ENCODE peak calls at places on chromosome 7, in four cellular contexts. I, F, B and U are unnamed samples.

GRCh38 chr7:98976396-98977185 is 98.3 kb downstream of the TRRAP start:
- DNase-seq in I (no peak), F (no peak), B (no peak), U (no peak)

GRCh38 chr7:156000601-156001396 is 188.5 kb upstream of the SHH start:
- DNase-seq in I (peak; percentile 13), F (no peak), B (no peak), U (peak; percentile 18)

GRCh38 chr7:135514856-135515255 is 5.0 kb upstream of the CNOT4 start:
- DNase-seq in I (no peak), F (no peak), B (no peak), U (no peak)

GRCh38 chr7:107387573-107388219 is 82.2 kb upstream of the GPR22 start:
- DNase-seq in I (peak; percentile 90), F (peak; percentile 71), B (no peak), U (no peak)

GRCh38 chr7:36473454-36474282 is 84.0 kb downstream of the ANLN start:
- DNase-seq in I (peak; percentile 25), F (no peak), B (peak; percentile 57), U (no peak)

GRCh38 chr7:45990276-45990675 is 69.2 kb upstream of the IGFBP3 start:
- DNase-seq in I (no peak), F (no peak), B (no peak), U (no peak)

GRCh38 chr7:30168800-30169584 is 34.2 kb downstream of the MTURN start:
- DNase-seq in I (peak; percentile 94), F (no peak), B (no peak), U (no peak)

GRCh38 chr7:77935652-77936348 is 137.2 kb downstream of the PHTF2 start:
- DNase-seq in I (no peak), F (no peak), B (no peak), U (no peak)

GRCh38 chr7:88888684-88889083 is 93.1 kb upstream of the TEX47 start:
- DNase-seq in I (no peak), F (no peak), B (no peak), U (no peak)

GRCh38 chr7:42236266-42237161 is 495 bp downstream of the GLI3 start:
- DNase-seq in I (peak; percentile 69), F (peak; percentile 66), B (peak; percentile 53), U (no peak)

GRCh38 chr7:100490483-100491191 is 6.9 kb downstream of the NYAP1 start:
- DNase-seq in I (no peak), F (no peak), B (no peak), U (no peak)

GRCh38 chr7:100492738-100493475 is 9.2 kb downstream of the NYAP1 start:
- DNase-seq in I (no peak), F (no peak), B (no peak), U (no peak)

GRCh38 chr7:100491192-100491578 is 7.5 kb downstream of the NYAP1 start:
- DNase-seq in I (no peak), F (no peak), B (no peak), U (no peak)

GRCh38 chr7:100496509-100496908 is 12.8 kb downstream of the NYAP1 start:
- DNase-seq in I (no peak), F (no peak), B (no peak), U (no peak)

DNA sequence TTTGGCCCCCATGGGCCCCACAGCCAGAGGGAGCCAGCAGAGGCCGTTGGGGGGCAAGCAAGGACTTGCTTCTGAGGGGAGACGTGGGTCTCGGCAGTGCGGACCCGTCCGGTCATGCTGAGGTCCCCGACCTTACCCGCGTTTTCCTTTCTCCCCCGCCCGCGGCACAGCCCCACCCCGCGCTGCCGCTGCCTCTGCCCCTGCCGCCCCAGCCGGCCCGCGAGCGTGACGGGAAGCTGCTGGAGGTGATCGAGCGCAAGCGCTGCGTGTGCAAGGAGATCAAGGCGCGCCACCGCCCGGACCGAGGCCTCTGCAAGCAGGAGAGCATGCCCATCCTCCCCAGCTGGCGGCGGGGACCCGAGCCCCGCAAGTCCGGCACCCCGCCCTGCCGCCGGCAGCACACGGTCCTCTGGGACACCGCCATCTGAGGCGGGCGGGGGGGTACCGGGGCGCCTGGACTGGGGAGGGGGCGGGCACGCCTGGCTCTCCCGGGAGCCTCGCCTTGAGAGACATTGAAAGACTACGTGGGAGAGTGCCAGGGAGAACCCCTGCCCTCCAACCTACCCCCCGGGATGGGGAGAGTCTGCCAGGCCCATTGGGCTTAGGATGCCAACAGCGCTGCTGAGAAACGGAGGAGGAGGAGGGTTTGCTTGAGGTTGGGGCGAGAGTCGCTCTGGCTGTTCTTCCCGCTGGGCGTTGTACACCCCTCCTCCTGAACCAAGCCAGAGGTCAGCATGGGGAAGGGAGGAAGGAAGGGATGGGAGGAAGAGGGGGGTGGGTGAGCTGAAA is 9.9 kb downstream of the NYAP1 start:
- DNase-seq in I (peak; percentile 38), F (no peak), B (no peak), U (peak; percentile 46)
- H3K4me3 ChIP-seq in I (no peak overlapping the region), F (peak overlapping the region; percentile 34), B (peak overlapping the region; percentile 39), U (peak overlapping the region; percentile 41)

DNA sequence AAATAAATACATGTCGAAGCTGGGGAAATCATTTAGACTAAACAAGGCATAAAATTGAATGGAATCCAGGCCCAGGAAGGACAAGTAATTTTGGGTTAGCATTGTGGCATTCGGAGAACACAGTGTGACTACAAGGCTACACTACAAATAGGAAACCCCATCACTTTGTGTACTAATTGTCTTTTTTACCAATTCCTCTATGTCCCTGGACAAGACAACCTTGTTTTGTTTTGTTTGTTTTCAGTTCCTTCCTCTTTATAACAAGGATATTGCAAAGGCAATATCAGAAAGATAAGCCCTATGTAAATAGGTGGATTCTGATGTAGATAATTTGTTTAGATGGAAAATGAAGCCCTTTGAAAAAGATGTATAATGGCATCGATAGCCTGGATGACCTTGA is 215.9 kb upstream of the MKLN1 start:
- DNase-seq in I (no peak), F (no peak), B (no peak), U (no peak)
- H3K4me3 ChIP-seq in I (no peak overlapping the region), F (peak overlapping the region; percentile 86), B (no peak overlapping the region), U (no peak overlapping the region)

DNA sequence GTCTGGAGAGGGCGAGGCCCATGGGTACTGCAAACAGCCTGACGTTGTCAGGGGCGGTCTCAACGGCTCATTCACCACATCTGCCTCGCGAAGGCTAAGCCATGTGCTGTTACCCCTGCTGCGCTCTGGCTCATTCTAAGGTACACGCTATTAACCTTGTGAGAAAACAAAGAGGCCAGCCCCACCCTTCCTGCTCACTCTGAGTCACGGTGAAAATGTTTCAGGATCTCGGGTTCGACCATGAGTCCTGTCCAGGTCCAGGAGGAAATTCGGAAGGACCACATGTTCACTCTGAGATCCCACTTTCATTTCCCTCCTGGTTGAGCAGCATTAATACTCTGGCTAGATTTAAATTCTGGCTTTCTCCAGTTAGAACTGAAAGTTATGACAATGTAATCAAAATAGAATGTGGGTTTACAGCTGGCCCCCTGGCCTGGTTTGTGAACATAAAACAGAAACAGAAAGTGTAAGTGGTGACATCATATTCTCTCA is 55.2 kb downstream of the EGFR start:
- DNase-seq in I (peak; percentile 91), F (no peak), B (no peak), U (peak; percentile 21)
- H3K4me3 ChIP-seq in I (peak overlapping the region; percentile 58), F (peak overlapping the region; percentile 17), B (no peak overlapping the region), U (peak overlapping the region; percentile 20)

GRCh38 chr7:7159063-7159645 is 23.2 kb upstream of the C1GALT1 start:
- DNase-seq in I (no peak), F (no peak), B (no peak), U (no peak)

GRCh38 chr7:7152315-7152714 is 30.0 kb upstream of the C1GALT1 start:
- DNase-seq in I (no peak), F (no peak), B (no peak), U (no peak)

GRCh38 chr7:7157887-7158271 is 24.5 kb upstream of the C1GALT1 start:
- DNase-seq in I (peak; percentile 81), F (no peak), B (no peak), U (no peak)

GRCh38 chr7:7157177-7157886 is 25.0 kb upstream of the C1GALT1 start:
- DNase-seq in I (peak; percentile 93), F (peak; percentile 30), B (no peak), U (no peak)

DNA sequence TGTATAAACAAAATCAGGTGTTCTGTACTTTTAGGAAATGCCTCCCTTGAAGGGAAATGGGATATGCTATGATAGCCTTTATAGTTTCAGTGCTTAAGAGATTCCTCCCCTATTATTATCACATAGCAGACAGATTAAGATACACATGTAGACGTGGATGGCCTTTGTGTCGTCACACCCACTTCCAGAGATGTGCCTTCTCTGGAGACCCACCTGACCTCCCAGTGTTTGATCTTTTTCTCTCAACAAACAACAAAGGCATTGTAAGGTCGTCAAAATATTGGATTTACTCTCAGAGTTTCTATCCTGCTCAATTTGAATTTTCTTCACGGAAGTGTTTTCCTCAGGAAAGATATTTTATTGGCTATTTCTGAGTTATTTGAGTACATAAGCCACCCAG is 25.7 kb upstream of the C1GALT1 start:
- DNase-seq in I (no peak), F (no peak), B (no peak), U (no peak)
- H3K4me3 ChIP-seq in I (no peak overlapping the region), F (no peak overlapping the region), B (no peak overlapping the region), U (no peak overlapping the region)

GRCh38 chr7:94294471-94295131 is 100.1 kb upstream of the COL1A2 start:
- DNase-seq in I (no peak), F (no peak), B (no peak), U (no peak)

GRCh38 chr7:94295805-94296204 is 98.9 kb upstream of the COL1A2 start:
- DNase-seq in I (peak; percentile 81), F (no peak), B (no peak), U (no peak)

GRCh38 chr7:94298943-94299342 is 95.8 kb upstream of the COL1A2 start:
- DNase-seq in I (peak; percentile 80), F (no peak), B (no peak), U (no peak)

GRCh38 chr7:94296886-94297285 is 97.8 kb upstream of the COL1A2 start:
- DNase-seq in I (no peak), F (no peak), B (no peak), U (no peak)

DNA sequence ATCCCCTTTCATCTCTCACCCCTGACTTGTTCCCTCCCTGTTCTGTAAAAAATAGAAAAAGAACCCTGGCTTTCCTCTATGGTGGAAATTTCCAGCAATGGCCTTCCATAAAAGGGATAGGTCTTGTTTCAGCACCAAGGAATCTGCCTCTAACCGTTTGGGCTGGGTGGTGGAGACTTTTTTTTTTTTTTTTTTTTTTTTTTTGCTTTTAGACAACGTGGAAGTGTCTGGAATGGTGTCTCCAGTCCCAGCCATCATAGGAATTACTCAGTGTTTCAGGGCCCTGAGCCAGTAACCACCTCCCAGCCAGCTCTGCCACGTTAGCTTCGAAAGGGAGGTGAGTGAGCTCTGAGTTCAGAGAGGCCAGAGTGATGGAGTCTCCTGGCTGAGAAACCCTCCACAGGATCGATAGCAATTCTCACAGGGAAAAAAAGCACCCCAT is 97.3 kb upstream of the COL1A2 start:
- DNase-seq in I (peak; percentile 98), F (peak; percentile 82), B (no peak), U (peak; percentile 57)
- H3K4me3 ChIP-seq in I (peak overlapping the region; percentile 36), F (peak overlapping the region; percentile 26), B (no peak overlapping the region), U (no peak overlapping the region)

GRCh38 chr7:22786290-22786932 is 36.2 kb downstream of the TOMM7 start:
- DNase-seq in I (no peak), F (no peak), B (no peak), U (no peak)
- H3K4me3 ChIP-seq in I (no peak overlapping the region), F (no peak overlapping the region), B (no peak overlapping the region), U (no peak overlapping the region)

GRCh38 chr7:158452331-158452730 is 135.3 kb downstream of the PTPRN2 start:
- DNase-seq in I (no peak), F (no peak), B (no peak), U (no peak)
- H3K4me3 ChIP-seq in I (no peak overlapping the region), F (no peak overlapping the region), B (no peak overlapping the region), U (no peak overlapping the region)